ENCODE peak calls at places on chromosomes 4 and X, in eight cellular contexts. One of them, this sample, is unnamed.

GRCh38 chr4:170420255-170420693 is 330.5 kb upstream of the AADAT start:
- DNase-seq in ovary: no peak
- DNase-seq in IMR-90: peak; percentile 57
- DNase-seq in A549: no peak
- DNase-seq in transverse colon: no peak
- DNase-seq in testis: peak; percentile 18
- DNase-seq in HCT116: no peak
- DNase-seq in heart left ventricle: no peak
- DNase-seq in this sample: no peak

GRCh38 chrX:45903781-45904201 is 641.4 kb downstream of the ZNF674 start:
- DNase-seq in transverse colon: no peak
- DNase-seq in ovary: no peak
- DNase-seq in heart left ventricle: no peak
- DNase-seq in A549: no peak
- DNase-seq in IMR-90: no peak
- DNase-seq in testis: no peak
- DNase-seq in HCT116: no peak
- DNase-seq in this sample: no peak

GRCh38 chr4:151049430-151049884 is 34.4 kb upstream of the LRBA start:
- DNase-seq in testis: peak; percentile 25
- DNase-seq in A549: no peak
- DNase-seq in HCT116: no peak
- DNase-seq in ovary: no peak
- DNase-seq in heart left ventricle: no peak
- DNase-seq in transverse colon: no peak
- DNase-seq in IMR-90: no peak
- DNase-seq in this sample: no peak

GRCh38 chr4:2068198-2068470 is 9.0 kb downstream of the NAT8L start:
- DNase-seq in heart left ventricle: no peak
- DNase-seq in IMR-90: no peak
- DNase-seq in A549: no peak
- DNase-seq in ovary: no peak
- DNase-seq in transverse colon: no peak
- DNase-seq in testis: no peak
- DNase-seq in HCT116: no peak
- DNase-seq in this sample: no peak

GRCh38 chr4:125986307-125986706 is 671.6 kb downstream of the FAT4 start:
- DNase-seq in IMR-90: no peak
- DNase-seq in HCT116: no peak
- DNase-seq in heart left ventricle: no peak
- DNase-seq in A549: no peak
- DNase-seq in transverse colon: no peak
- DNase-seq in ovary: no peak
- DNase-seq in testis: no peak
- DNase-seq in this sample: no peak

GRCh38 chr4:83961575-83961974 is 425.7 kb downstream of the GPAT3 start:
- DNase-seq in HCT116: no peak
- DNase-seq in transverse colon: no peak
- DNase-seq in testis: no peak
- DNase-seq in ovary: no peak
- DNase-seq in heart left ventricle: no peak
- DNase-seq in IMR-90: peak; percentile 23
- DNase-seq in A549: no peak
- DNase-seq in this sample: no peak

GRCh38 chr4:5793514-5793913 is 82.5 kb downstream of the EVC start:
- DNase-seq in A549: no peak
- DNase-seq in heart left ventricle: no peak
- DNase-seq in ovary: no peak
- DNase-seq in IMR-90: no peak
- DNase-seq in transverse colon: no peak
- DNase-seq in HCT116: no peak
- DNase-seq in testis: no peak
- DNase-seq in this sample: no peak

GRCh38 chr4:77599378-77599777 is 6.2 kb upstream of the CXCL13 start:
- DNase-seq in IMR-90: peak; percentile 41
- DNase-seq in ovary: no peak
- DNase-seq in testis: peak; percentile 35
- DNase-seq in transverse colon: no peak
- DNase-seq in HCT116: peak; percentile 53
- DNase-seq in heart left ventricle: no peak
- DNase-seq in A549: peak; percentile 15
- DNase-seq in this sample: peak; percentile 58

GRCh38 chr4:71188197-71188625 is 150.6 kb upstream of the SLC4A4 start:
- DNase-seq in testis: no peak
- DNase-seq in transverse colon: no peak
- DNase-seq in A549: no peak
- DNase-seq in heart left ventricle: no peak
- DNase-seq in IMR-90: no peak
- DNase-seq in HCT116: no peak
- DNase-seq in ovary: no peak
- DNase-seq in this sample: no peak

GRCh38 chr4:71186257-71186565 is 152.6 kb upstream of the SLC4A4 start:
- DNase-seq in heart left ventricle: no peak
- DNase-seq in testis: no peak
- DNase-seq in HCT116: no peak
- DNase-seq in ovary: no peak
- DNase-seq in IMR-90: no peak
- DNase-seq in transverse colon: no peak
- DNase-seq in A549: no peak
- DNase-seq in this sample: no peak

GRCh38 chr4:71187399-71188196 is 151.2 kb upstream of the SLC4A4 start:
- DNase-seq in testis: peak; percentile 16
- DNase-seq in ovary: peak; percentile 14
- DNase-seq in A549: peak; percentile 23
- DNase-seq in transverse colon: peak; percentile 56
- DNase-seq in heart left ventricle: peak; percentile 19
- DNase-seq in HCT116: no peak
- DNase-seq in IMR-90: peak; percentile 60
- DNase-seq in this sample: no peak

GRCh38 chr4:71188951-71189350 is 149.9 kb upstream of the SLC4A4 start:
- DNase-seq in IMR-90: no peak
- DNase-seq in heart left ventricle: no peak
- DNase-seq in transverse colon: no peak
- DNase-seq in HCT116: no peak
- DNase-seq in ovary: no peak
- DNase-seq in testis: no peak
- DNase-seq in A549: no peak
- DNase-seq in this sample: no peak

DNA sequence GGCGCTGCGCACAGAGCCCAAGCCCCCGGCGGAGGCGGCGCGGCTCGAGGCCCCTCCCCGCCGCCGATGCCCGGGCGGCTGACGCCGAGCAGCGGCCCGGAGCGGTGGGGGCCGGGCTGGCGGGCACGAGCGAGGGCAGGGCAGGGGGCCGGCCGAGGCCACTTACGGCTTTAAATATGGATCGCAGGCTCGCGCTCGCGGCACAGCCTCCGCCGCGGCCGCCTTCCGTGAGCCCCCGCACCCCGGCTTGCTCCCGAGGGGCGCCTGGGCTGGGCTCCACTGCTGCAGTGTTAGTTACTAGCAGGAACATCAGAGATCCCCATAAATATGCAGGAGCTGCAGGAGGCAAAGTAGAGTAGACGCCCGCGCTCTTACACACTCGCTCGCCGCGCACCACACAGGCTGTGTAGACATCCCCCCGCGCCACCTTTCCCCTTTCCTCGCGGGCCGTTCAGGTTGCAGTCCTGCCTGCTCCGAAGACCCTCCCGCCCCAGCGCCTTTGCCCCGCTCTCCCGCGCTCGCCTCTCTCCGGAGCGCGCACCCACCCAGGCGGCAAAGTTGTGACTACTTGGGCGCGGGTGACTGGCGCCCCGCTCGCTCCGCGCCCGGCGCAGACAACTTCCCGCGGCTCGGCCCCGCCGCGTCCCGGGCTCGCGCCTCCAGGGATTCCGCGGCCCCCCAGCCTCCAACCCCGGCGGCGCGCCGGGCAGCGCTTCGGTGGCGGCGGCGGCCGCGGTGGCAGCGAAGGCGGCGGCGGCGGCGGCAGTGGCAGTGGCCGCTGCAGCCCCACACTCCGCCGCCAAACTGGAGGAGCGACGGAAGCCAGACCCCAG is 152.0 kb upstream of the SLC4A4 start:
- DNase-seq in A549: peak; percentile 29
- DNase-seq in transverse colon: peak; percentile 74
- DNase-seq in testis: peak; percentile 44
- DNase-seq in HCT116: no peak
- DNase-seq in IMR-90: peak; percentile 53
- DNase-seq in ovary: peak; percentile 20
- DNase-seq in heart left ventricle: peak; percentile 72
- DNase-seq in this sample: no peak
- TF ChIP-seq POLR2A in A549: peak; percentile 26
- TF ChIP-seq POLR2A in transverse colon: peak; percentile 85
- TF ChIP-seq POLR2A in testis: no peak
- TF ChIP-seq POLR2A in HCT116: no peak
- TF ChIP-seq POLR2A in IMR-90: peak; percentile 77
- TF ChIP-seq POLR2A in ovary: no peak
- TF ChIP-seq POLR2A in heart left ventricle: no peak
- TF ChIP-seq POLR2A in this sample: peak; percentile 77

GRCh38 chrX:129782015-129782495 is 2.3 kb downstream of the SASH3 start:
- DNase-seq in HCT116: no peak
- DNase-seq in heart left ventricle: no peak
- DNase-seq in testis: no peak
- DNase-seq in A549: no peak
- DNase-seq in IMR-90: no peak
- DNase-seq in transverse colon: no peak
- DNase-seq in ovary: no peak
- DNase-seq in this sample: no peak

GRCh38 chrX:129782706-129783105 is 3.0 kb downstream of the SASH3 start:
- DNase-seq in heart left ventricle: no peak
- DNase-seq in IMR-90: no peak
- DNase-seq in testis: no peak
- DNase-seq in HCT116: no peak
- DNase-seq in ovary: no peak
- DNase-seq in transverse colon: no peak
- DNase-seq in A549: no peak
- DNase-seq in this sample: no peak

GRCh38 chrX:129781134-129782014 is 1.6 kb downstream of the SASH3 start:
- DNase-seq in testis: peak; percentile 19
- DNase-seq in heart left ventricle: peak; percentile 37
- DNase-seq in HCT116: no peak
- DNase-seq in transverse colon: peak; percentile 67
- DNase-seq in ovary: no peak
- DNase-seq in A549: no peak
- DNase-seq in IMR-90: no peak
- DNase-seq in this sample: peak; percentile 92

GRCh38 chrX:129785160-129785947 is 5.6 kb downstream of the SASH3 start:
- DNase-seq in IMR-90: no peak
- DNase-seq in HCT116: no peak
- DNase-seq in ovary: no peak
- DNase-seq in transverse colon: no peak
- DNase-seq in testis: no peak
- DNase-seq in heart left ventricle: no peak
- DNase-seq in A549: no peak
- DNase-seq in this sample: no peak

DNA sequence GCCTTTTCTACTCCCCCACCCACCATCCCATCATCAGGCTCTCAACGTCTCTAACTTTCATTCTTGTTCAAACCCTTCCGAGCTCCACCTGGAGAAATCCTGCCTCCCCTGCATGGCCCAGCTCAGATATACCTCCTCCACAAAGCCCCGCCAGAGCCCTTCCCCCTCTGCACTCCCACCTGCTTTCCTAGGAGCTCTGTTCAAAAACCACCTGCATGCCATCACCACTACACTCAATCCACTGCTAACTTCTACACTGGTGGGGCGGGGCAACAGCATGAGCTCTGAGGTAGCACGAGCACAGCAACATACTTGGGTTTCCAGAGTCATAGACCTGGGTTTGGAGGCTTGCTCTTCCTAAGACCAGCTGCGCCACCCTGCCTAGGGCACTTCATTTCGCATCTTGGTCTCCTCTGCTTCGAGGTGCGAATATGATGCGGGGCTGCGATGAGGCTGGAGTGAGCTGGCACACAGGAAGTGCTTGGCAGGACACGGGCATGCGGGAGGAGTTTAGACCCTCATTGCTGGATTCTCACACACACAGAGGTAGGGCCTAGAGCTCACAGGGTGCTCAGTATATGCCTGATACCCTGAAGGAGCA is 3.5 kb downstream of the SASH3 start:
- DNase-seq in HCT116: no peak
- DNase-seq in IMR-90: no peak
- DNase-seq in testis: no peak
- DNase-seq in ovary: no peak
- DNase-seq in transverse colon: no peak
- DNase-seq in heart left ventricle: no peak
- DNase-seq in A549: no peak
- DNase-seq in this sample: no peak
- H3K4me1 ChIP-seq in HCT116: no peaks in the 10 kb centered on the region
- H3K4me1 ChIP-seq in IMR-90: no peaks in the 10 kb centered on the region
- H3K4me1 ChIP-seq in testis: no peaks in the 10 kb centered on the region
- H3K4me1 ChIP-seq in ovary: no peaks in the 10 kb centered on the region
- H3K4me1 ChIP-seq in transverse colon: no peaks in the 10 kb centered on the region
- H3K4me1 ChIP-seq in heart left ventricle: no peaks in the 10 kb centered on the region
- H3K4me1 ChIP-seq in A549: no peaks in the 10 kb centered on the region
- H3K4me1 ChIP-seq in this sample: no peaks in the 10 kb centered on the region

DNA sequence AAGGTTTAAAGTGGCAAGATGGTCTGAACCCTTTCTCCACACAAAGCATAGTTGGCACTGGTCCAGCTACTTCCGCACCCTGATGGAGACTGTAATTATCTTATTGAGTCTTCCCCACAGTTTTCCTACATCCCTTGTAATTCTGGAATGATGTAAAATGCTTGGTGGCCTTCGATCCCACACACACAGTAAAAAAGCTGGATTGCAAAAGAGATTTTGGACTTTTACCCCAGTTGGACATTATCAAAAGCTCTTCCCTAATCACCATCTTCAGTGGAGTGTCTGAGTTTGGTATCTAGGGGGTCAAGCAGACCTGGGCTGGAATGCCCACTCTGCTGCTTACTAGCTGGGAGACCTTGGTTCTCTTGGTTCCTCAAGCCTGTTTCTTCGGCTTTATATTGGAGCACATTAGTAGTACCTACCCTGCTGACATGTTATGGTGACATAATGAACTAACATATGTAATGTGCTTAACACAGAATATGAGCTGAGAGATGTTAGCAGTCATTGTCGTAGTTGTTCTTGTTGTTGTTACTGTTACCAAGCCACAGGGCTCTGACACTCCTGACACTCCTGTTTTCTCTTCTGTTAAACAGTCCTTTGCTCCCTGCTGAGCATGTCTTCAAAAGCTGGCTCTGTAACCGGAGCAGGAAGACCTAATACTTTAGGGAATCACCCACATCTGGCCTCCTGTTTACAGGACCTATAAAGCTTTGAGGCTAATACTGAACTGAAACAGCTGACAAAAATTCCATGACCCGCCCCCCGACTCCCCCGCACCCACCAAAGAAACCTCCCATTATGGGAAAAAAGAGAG is 4.8 kb downstream of the SRPX2 start:
- DNase-seq in transverse colon: peak; percentile 20
- DNase-seq in A549: no peak
- DNase-seq in HCT116: no peak
- DNase-seq in ovary: no peak
- DNase-seq in testis: no peak
- DNase-seq in IMR-90: peak; percentile 84
- DNase-seq in heart left ventricle: peak; percentile 33
- DNase-seq in this sample: no peak
- H3K27ac ChIP-seq in transverse colon: peak overlapping the region; percentile 84
- H3K27ac ChIP-seq in A549: peak overlapping the region; percentile 68
- H3K27ac ChIP-seq in HCT116: no peak overlapping the region
- H3K27ac ChIP-seq in ovary: peak overlapping the region; percentile 69
- H3K27ac ChIP-seq in testis: peak overlapping the region; percentile 83
- H3K27ac ChIP-seq in IMR-90: peak overlapping the region; percentile 96
- H3K27ac ChIP-seq in heart left ventricle: peak overlapping the region; percentile 47
- H3K27ac ChIP-seq in this sample: peak overlapping the region; percentile 77

GRCh38 chr4:86976801-86977485 is 42.1 kb downstream of the AFF1 start:
- DNase-seq in testis: no peak
- DNase-seq in A549: no peak
- DNase-seq in heart left ventricle: no peak
- DNase-seq in transverse colon: no peak
- DNase-seq in ovary: no peak
- DNase-seq in HCT116: no peak
- DNase-seq in IMR-90: no peak
- DNase-seq in this sample: no peak

GRCh38 chr4:86977621-86978184 is 42.9 kb downstream of the AFF1 start:
- DNase-seq in transverse colon: peak; percentile 43
- DNase-seq in IMR-90: peak; percentile 76
- DNase-seq in ovary: no peak
- DNase-seq in testis: no peak
- DNase-seq in heart left ventricle: no peak
- DNase-seq in A549: peak; percentile 76
- DNase-seq in HCT116: peak; percentile 73
- DNase-seq in this sample: no peak

GRCh38 chr4:86980230-86980629 is 45.4 kb downstream of the AFF1 start:
- DNase-seq in ovary: no peak
- DNase-seq in transverse colon: no peak
- DNase-seq in A549: no peak
- DNase-seq in heart left ventricle: no peak
- DNase-seq in IMR-90: no peak
- DNase-seq in HCT116: no peak
- DNase-seq in testis: no peak
- DNase-seq in this sample: no peak

GRCh38 chr4:86978709-86979108 is 43.9 kb downstream of the AFF1 start:
- DNase-seq in A549: no peak
- DNase-seq in testis: no peak
- DNase-seq in HCT116: no peak
- DNase-seq in transverse colon: no peak
- DNase-seq in heart left ventricle: no peak
- DNase-seq in IMR-90: no peak
- DNase-seq in ovary: no peak
- DNase-seq in this sample: no peak

DNA sequence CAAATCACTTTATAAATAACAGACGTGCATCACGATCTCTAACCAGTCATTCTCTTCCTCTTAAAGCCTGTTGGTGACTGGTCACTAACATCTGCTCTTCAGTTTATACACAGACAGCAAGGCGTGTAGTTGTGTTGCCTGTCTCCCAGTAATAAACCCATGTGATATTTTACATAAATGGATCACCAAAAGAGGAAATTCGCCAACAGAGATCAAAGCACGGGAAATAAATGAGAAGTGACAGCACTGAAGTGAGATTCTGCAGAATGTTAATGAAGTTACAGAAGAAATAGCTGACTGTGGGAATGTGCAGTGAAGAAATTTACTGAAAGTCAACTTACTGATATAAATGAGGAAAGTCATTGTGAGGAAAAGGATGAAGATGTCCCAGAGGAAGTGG is 47.0 kb downstream of the AFF1 start:
- DNase-seq in testis: no peak
- DNase-seq in heart left ventricle: no peak
- DNase-seq in ovary: no peak
- DNase-seq in HCT116: no peak
- DNase-seq in A549: no peak
- DNase-seq in transverse colon: no peak
- DNase-seq in IMR-90: no peak
- DNase-seq in this sample: no peak
- TF ChIP-seq POLR2A in testis: no peak
- TF ChIP-seq POLR2A in heart left ventricle: no peak
- TF ChIP-seq POLR2A in ovary: no peak
- TF ChIP-seq POLR2A in HCT116: no peak
- TF ChIP-seq POLR2A in A549: no peak
- TF ChIP-seq POLR2A in transverse colon: no peak
- TF ChIP-seq POLR2A in IMR-90: no peak
- TF ChIP-seq POLR2A in this sample: no peak

This sample was measured in Peyer's patch.